ENCODE peak calls at places on chromosome 1, in four cellular contexts. One of them, this sample, is unnamed.

GRCh38 chr1:99527078-99527477 is 118.8 kb upstream of the PALMD start:
- DNase-seq in foreskin keratinocyte: no peak
- DNase-seq in stimulated activated effector memory CD8-positive, alpha-beta T cell treated with anti-CD3 and anti-CD28 coated beads, Interleukin-12 subunit alpha, Interleukin-12 subunit beta, amount 100 ng/mL, for 72 hours: no peak
- DNase-seq in NCI-H460: peak; percentile 12
- DNase-seq in this sample: no peak

GRCh38 chr1:236659792-236660587 is 26.3 kb upstream of the ACTN2 start:
- DNase-seq in foreskin keratinocyte: no peak
- DNase-seq in stimulated activated effector memory CD8-positive, alpha-beta T cell treated with anti-CD3 and anti-CD28 coated beads, Interleukin-12 subunit alpha, Interleukin-12 subunit beta, amount 100 ng/mL, for 72 hours: no peak
- DNase-seq in NCI-H460: no peak
- DNase-seq in this sample: no peak

GRCh38 chr1:147389532-147390184 is 147.2 kb downstream of the CHD1L start:
- DNase-seq in foreskin keratinocyte: peak; percentile 5
- DNase-seq in stimulated activated effector memory CD8-positive, alpha-beta T cell treated with anti-CD3 and anti-CD28 coated beads, Interleukin-12 subunit alpha, Interleukin-12 subunit beta, amount 100 ng/mL, for 72 hours: no peak
- DNase-seq in NCI-H460: peak; percentile 56
- DNase-seq in this sample: peak; percentile 35

GRCh38 chr1:12528021-12528852 is 89.8 kb downstream of the DHRS3 start:
- DNase-seq in foreskin keratinocyte: no peak
- DNase-seq in stimulated activated effector memory CD8-positive, alpha-beta T cell treated with anti-CD3 and anti-CD28 coated beads, Interleukin-12 subunit alpha, Interleukin-12 subunit beta, amount 100 ng/mL, for 72 hours: no peak
- DNase-seq in NCI-H460: no peak
- DNase-seq in this sample: no peak

GRCh38 chr1:67306547-67306946 is 1.1 kb upstream of the IL12RB2 start:
- DNase-seq in foreskin keratinocyte: no peak
- DNase-seq in stimulated activated effector memory CD8-positive, alpha-beta T cell treated with anti-CD3 and anti-CD28 coated beads, Interleukin-12 subunit alpha, Interleukin-12 subunit beta, amount 100 ng/mL, for 72 hours: no peak
- DNase-seq in NCI-H460: no peak
- DNase-seq in this sample: no peak

GRCh38 chr1:152495066-152495675 is 15.4 kb upstream of the LCE5A start:
- DNase-seq in foreskin keratinocyte: no peak
- DNase-seq in stimulated activated effector memory CD8-positive, alpha-beta T cell treated with anti-CD3 and anti-CD28 coated beads, Interleukin-12 subunit alpha, Interleukin-12 subunit beta, amount 100 ng/mL, for 72 hours: peak; percentile 73
- DNase-seq in NCI-H460: no peak
- DNase-seq in this sample: no peak

GRCh38 chr1:67898033-67898726 is 64.9 kb upstream of the GNG12 start:
- DNase-seq in foreskin keratinocyte: no peak
- DNase-seq in stimulated activated effector memory CD8-positive, alpha-beta T cell treated with anti-CD3 and anti-CD28 coated beads, Interleukin-12 subunit alpha, Interleukin-12 subunit beta, amount 100 ng/mL, for 72 hours: no peak
- DNase-seq in NCI-H460: no peak
- DNase-seq in this sample: no peak

GRCh38 chr1:179775009-179775408 is 31.9 kb downstream of the FAM163A start:
- DNase-seq in foreskin keratinocyte: no peak
- DNase-seq in stimulated activated effector memory CD8-positive, alpha-beta T cell treated with anti-CD3 and anti-CD28 coated beads, Interleukin-12 subunit alpha, Interleukin-12 subunit beta, amount 100 ng/mL, for 72 hours: no peak
- DNase-seq in NCI-H460: no peak
- DNase-seq in this sample: no peak

GRCh38 chr1:212205843-212206242 is 79.4 kb upstream of the PPP2R5A start:
- DNase-seq in foreskin keratinocyte: no peak
- DNase-seq in stimulated activated effector memory CD8-positive, alpha-beta T cell treated with anti-CD3 and anti-CD28 coated beads, Interleukin-12 subunit alpha, Interleukin-12 subunit beta, amount 100 ng/mL, for 72 hours: no peak
- DNase-seq in NCI-H460: no peak
- DNase-seq in this sample: peak; percentile 51

GRCh38 chr1:243799908-243800307 is 50.1 kb downstream of the AKT3 start:
- DNase-seq in foreskin keratinocyte: no peak
- DNase-seq in stimulated activated effector memory CD8-positive, alpha-beta T cell treated with anti-CD3 and anti-CD28 coated beads, Interleukin-12 subunit alpha, Interleukin-12 subunit beta, amount 100 ng/mL, for 72 hours: no peak
- DNase-seq in NCI-H460: no peak
- DNase-seq in this sample: no peak

GRCh38 chr1:184633785-184634184 is 120.9 kb downstream of the EDEM3 start:
- DNase-seq in foreskin keratinocyte: no peak
- DNase-seq in stimulated activated effector memory CD8-positive, alpha-beta T cell treated with anti-CD3 and anti-CD28 coated beads, Interleukin-12 subunit alpha, Interleukin-12 subunit beta, amount 100 ng/mL, for 72 hours: no peak
- DNase-seq in NCI-H460: no peak
- DNase-seq in this sample: no peak

GRCh38 chr1:93579891-93580290 is 101.7 kb downstream of the BCAR3 start:
- DNase-seq in foreskin keratinocyte: no peak
- DNase-seq in stimulated activated effector memory CD8-positive, alpha-beta T cell treated with anti-CD3 and anti-CD28 coated beads, Interleukin-12 subunit alpha, Interleukin-12 subunit beta, amount 100 ng/mL, for 72 hours: no peak
- DNase-seq in NCI-H460: no peak
- DNase-seq in this sample: peak; percentile 87

GRCh38 chr1:226051356-226051755 is 11.2 kb upstream of the H3-3A start:
- DNase-seq in foreskin keratinocyte: no peak
- DNase-seq in stimulated activated effector memory CD8-positive, alpha-beta T cell treated with anti-CD3 and anti-CD28 coated beads, Interleukin-12 subunit alpha, Interleukin-12 subunit beta, amount 100 ng/mL, for 72 hours: no peak
- DNase-seq in NCI-H460: no peak
- DNase-seq in this sample: peak; percentile 52

GRCh38 chr1:212920895-212921294 is 29.4 kb upstream of the VASH2 start:
- DNase-seq in foreskin keratinocyte: no peak
- DNase-seq in stimulated activated effector memory CD8-positive, alpha-beta T cell treated with anti-CD3 and anti-CD28 coated beads, Interleukin-12 subunit alpha, Interleukin-12 subunit beta, amount 100 ng/mL, for 72 hours: no peak
- DNase-seq in NCI-H460: no peak
- DNase-seq in this sample: no peak

GRCh38 chr1:158972841-158973240 is 36.9 kb upstream of the IFI16 start:
- DNase-seq in foreskin keratinocyte: no peak
- DNase-seq in stimulated activated effector memory CD8-positive, alpha-beta T cell treated with anti-CD3 and anti-CD28 coated beads, Interleukin-12 subunit alpha, Interleukin-12 subunit beta, amount 100 ng/mL, for 72 hours: no peak
- DNase-seq in NCI-H460: no peak
- DNase-seq in this sample: peak; percentile 21

GRCh38 chr1:199734186-199734585 is 293.3 kb upstream of the NR5A2 start:
- DNase-seq in foreskin keratinocyte: no peak
- DNase-seq in stimulated activated effector memory CD8-positive, alpha-beta T cell treated with anti-CD3 and anti-CD28 coated beads, Interleukin-12 subunit alpha, Interleukin-12 subunit beta, amount 100 ng/mL, for 72 hours: no peak
- DNase-seq in NCI-H460: no peak
- DNase-seq in this sample: no peak